ENCODE peak calls at places on chromosomes 12 and 14, in ten cellular contexts. One of them, this sample, is unnamed.

GRCh38 chr12:106188249-106188648 is 49.5 kb upstream of the NUAK1 start:
- ATAC-seq in sciatic nerve: peak
- ATAC-seq in foreskin keratinocyte: no peak
- ATAC-seq in WTC11: peak
- ATAC-seq in CD8-positive, alpha-beta T cell: no peak
- ATAC-seq in heart right ventricle: no peak
- ATAC-seq in left lung: no peak
- ATAC-seq in HCT116: no peak
- ATAC-seq in left cardiac atrium: no peak
- ATAC-seq in Right ventricle myocardium superior: no peak
- ATAC-seq in this sample: no peak

GRCh38 chr12:107057071-107057834 is 36.1 kb downstream of the CRY1 start:
- ATAC-seq in sciatic nerve: no peak
- ATAC-seq in foreskin keratinocyte: peak
- ATAC-seq in WTC11: no peak
- ATAC-seq in CD8-positive, alpha-beta T cell: no peak
- ATAC-seq in heart right ventricle: no peak
- ATAC-seq in left lung: peak
- ATAC-seq in HCT116: no peak
- ATAC-seq in left cardiac atrium: no peak
- ATAC-seq in Right ventricle myocardium superior: no peak
- ATAC-seq in this sample: no peak

GRCh38 chr12:132461526-132461925 is 28.4 kb upstream of the FBRSL1 start:
- ATAC-seq in sciatic nerve: no peak
- ATAC-seq in foreskin keratinocyte: no peak
- ATAC-seq in WTC11: no peak
- ATAC-seq in CD8-positive, alpha-beta T cell: no peak
- ATAC-seq in heart right ventricle: no peak
- ATAC-seq in left lung: no peak
- ATAC-seq in HCT116: no peak
- ATAC-seq in left cardiac atrium: no peak
- ATAC-seq in Right ventricle myocardium superior: no peak
- ATAC-seq in this sample: no peak

GRCh38 chr12:3293446-3294161 is 197.4 kb upstream of the PRMT8 start:
- ATAC-seq in sciatic nerve: no peak
- ATAC-seq in foreskin keratinocyte: peak
- ATAC-seq in WTC11: no peak
- ATAC-seq in CD8-positive, alpha-beta T cell: no peak
- ATAC-seq in heart right ventricle: no peak
- ATAC-seq in left lung: no peak
- ATAC-seq in HCT116: peak
- ATAC-seq in left cardiac atrium: peak
- ATAC-seq in Right ventricle myocardium superior: peak
- ATAC-seq in this sample: no peak

GRCh38 chr12:76038176-76038575 is 6.6 kb upstream of the PHLDA1 start:
- ATAC-seq in sciatic nerve: no peak
- ATAC-seq in foreskin keratinocyte: no peak
- ATAC-seq in WTC11: no peak
- ATAC-seq in CD8-positive, alpha-beta T cell: no peak
- ATAC-seq in heart right ventricle: no peak
- ATAC-seq in left lung: no peak
- ATAC-seq in HCT116: no peak
- ATAC-seq in left cardiac atrium: no peak
- ATAC-seq in Right ventricle myocardium superior: no peak
- ATAC-seq in this sample: no peak

GRCh38 chr14:86838363-86838762 is 1154.6 kb downstream of the GALC start:
- ATAC-seq in sciatic nerve: no peak
- ATAC-seq in foreskin keratinocyte: peak
- ATAC-seq in WTC11: no peak
- ATAC-seq in CD8-positive, alpha-beta T cell: no peak
- ATAC-seq in heart right ventricle: no peak
- ATAC-seq in left lung: no peak
- ATAC-seq in HCT116: no peak
- ATAC-seq in left cardiac atrium: no peak
- ATAC-seq in Right ventricle myocardium superior: no peak
- ATAC-seq in this sample: no peak

GRCh38 chr12:108377260-108377659 is 38.1 kb upstream of the CMKLR1 start:
- ATAC-seq in sciatic nerve: no peak
- ATAC-seq in foreskin keratinocyte: no peak
- ATAC-seq in WTC11: no peak
- ATAC-seq in CD8-positive, alpha-beta T cell: no peak
- ATAC-seq in heart right ventricle: no peak
- ATAC-seq in left lung: no peak
- ATAC-seq in HCT116: no peak
- ATAC-seq in left cardiac atrium: no peak
- ATAC-seq in Right ventricle myocardium superior: no peak
- ATAC-seq in this sample: no peak

GRCh38 chr12:124461241-124461673 is 106.2 kb downstream of the NCOR2 start:
- ATAC-seq in sciatic nerve: no peak
- ATAC-seq in foreskin keratinocyte: no peak
- ATAC-seq in WTC11: no peak
- ATAC-seq in CD8-positive, alpha-beta T cell: no peak
- ATAC-seq in heart right ventricle: no peak
- ATAC-seq in left lung: no peak
- ATAC-seq in HCT116: no peak
- ATAC-seq in left cardiac atrium: no peak
- ATAC-seq in Right ventricle myocardium superior: no peak
- ATAC-seq in this sample: no peak

GRCh38 chr14:47278233-47278842 is 397.1 kb downstream of the MDGA2 start:
- ATAC-seq in sciatic nerve: peak
- ATAC-seq in foreskin keratinocyte: peak
- ATAC-seq in WTC11: peak
- ATAC-seq in CD8-positive, alpha-beta T cell: no peak
- ATAC-seq in heart right ventricle: no peak
- ATAC-seq in left lung: peak
- ATAC-seq in HCT116: peak
- ATAC-seq in left cardiac atrium: no peak
- ATAC-seq in Right ventricle myocardium superior: no peak
- ATAC-seq in this sample: no peak

GRCh38 chr12:15049456-15050153 is 76.8 kb downstream of the PDE6H start:
- ATAC-seq in sciatic nerve: no peak
- ATAC-seq in foreskin keratinocyte: no peak
- ATAC-seq in WTC11: no peak
- ATAC-seq in CD8-positive, alpha-beta T cell: no peak
- ATAC-seq in heart right ventricle: no peak
- ATAC-seq in left lung: no peak
- ATAC-seq in HCT116: no peak
- ATAC-seq in left cardiac atrium: no peak
- ATAC-seq in Right ventricle myocardium superior: no peak
- ATAC-seq in this sample: no peak

GRCh38 chr14:90416649-90417237 is 19.9 kb downstream of the CALM1 start:
- ATAC-seq in sciatic nerve: no peak
- ATAC-seq in foreskin keratinocyte: no peak
- ATAC-seq in WTC11: no peak
- ATAC-seq in CD8-positive, alpha-beta T cell: no peak
- ATAC-seq in heart right ventricle: no peak
- ATAC-seq in left lung: no peak
- ATAC-seq in HCT116: no peak
- ATAC-seq in left cardiac atrium: no peak
- ATAC-seq in Right ventricle myocardium superior: no peak
- ATAC-seq in this sample: no peak

GRCh38 chr12:10140001-10140400 is 10.0 kb upstream of the CLEC7A start:
- ATAC-seq in sciatic nerve: peak
- ATAC-seq in foreskin keratinocyte: peak
- ATAC-seq in WTC11: peak
- ATAC-seq in CD8-positive, alpha-beta T cell: peak
- ATAC-seq in heart right ventricle: peak
- ATAC-seq in left lung: peak
- ATAC-seq in HCT116: peak
- ATAC-seq in left cardiac atrium: peak
- ATAC-seq in Right ventricle myocardium superior: peak
- ATAC-seq in this sample: no peak

GRCh38 chr12:89346741-89347324 is 5.5 kb downstream of the DUSP6 start:
- ATAC-seq in sciatic nerve: peak
- ATAC-seq in foreskin keratinocyte: no peak
- ATAC-seq in WTC11: peak
- ATAC-seq in CD8-positive, alpha-beta T cell: no peak
- ATAC-seq in heart right ventricle: peak
- ATAC-seq in left lung: peak
- ATAC-seq in HCT116: peak
- ATAC-seq in left cardiac atrium: peak
- ATAC-seq in Right ventricle myocardium superior: peak
- ATAC-seq in this sample: peak

GRCh38 chr12:81800298-81801148 is 41.4 kb upstream of the PPFIA2 start:
- ATAC-seq in sciatic nerve: peak
- ATAC-seq in foreskin keratinocyte: no peak
- ATAC-seq in WTC11: peak
- ATAC-seq in CD8-positive, alpha-beta T cell: no peak
- ATAC-seq in heart right ventricle: peak
- ATAC-seq in left lung: peak
- ATAC-seq in HCT116: no peak
- ATAC-seq in left cardiac atrium: peak
- ATAC-seq in Right ventricle myocardium superior: no peak
- ATAC-seq in this sample: peak

GRCh38 chr14:36781897-36782296 is 120.2 kb downstream of the PAX9 start:
- ATAC-seq in sciatic nerve: no peak
- ATAC-seq in foreskin keratinocyte: no peak
- ATAC-seq in WTC11: no peak
- ATAC-seq in CD8-positive, alpha-beta T cell: no peak
- ATAC-seq in heart right ventricle: no peak
- ATAC-seq in left lung: no peak
- ATAC-seq in HCT116: no peak
- ATAC-seq in left cardiac atrium: no peak
- ATAC-seq in Right ventricle myocardium superior: no peak
- ATAC-seq in this sample: no peak

GRCh38 chr14:37021406-37021805 is 151.0 kb downstream of the SLC25A21 start:
- ATAC-seq in sciatic nerve: no peak
- ATAC-seq in foreskin keratinocyte: no peak
- ATAC-seq in WTC11: no peak
- ATAC-seq in CD8-positive, alpha-beta T cell: no peak
- ATAC-seq in heart right ventricle: no peak
- ATAC-seq in left lung: no peak
- ATAC-seq in HCT116: no peak
- ATAC-seq in left cardiac atrium: no peak
- ATAC-seq in Right ventricle myocardium superior: no peak
- ATAC-seq in this sample: no peak

GRCh38 chr12:124862768-124863408 is 776 bp downstream of the SCARB1 start:
- ATAC-seq in sciatic nerve: peak
- ATAC-seq in foreskin keratinocyte: peak
- ATAC-seq in WTC11: peak
- ATAC-seq in CD8-positive, alpha-beta T cell: peak
- ATAC-seq in heart right ventricle: peak
- ATAC-seq in left lung: peak
- ATAC-seq in HCT116: peak
- ATAC-seq in left cardiac atrium: peak
- ATAC-seq in Right ventricle myocardium superior: peak
- ATAC-seq in this sample: peak

GRCh38 chr12:64598831-64599230 is 11.5 kb upstream of the RASSF3 start:
- ATAC-seq in sciatic nerve: no peak
- ATAC-seq in foreskin keratinocyte: no peak
- ATAC-seq in WTC11: no peak
- ATAC-seq in CD8-positive, alpha-beta T cell: peak
- ATAC-seq in heart right ventricle: no peak
- ATAC-seq in left lung: no peak
- ATAC-seq in HCT116: no peak
- ATAC-seq in left cardiac atrium: no peak
- ATAC-seq in Right ventricle myocardium superior: no peak
- ATAC-seq in this sample: no peak

GRCh38 chr12:98403385-98403784 is 112.0 kb upstream of the TMPO start:
- ATAC-seq in sciatic nerve: no peak
- ATAC-seq in foreskin keratinocyte: no peak
- ATAC-seq in WTC11: no peak
- ATAC-seq in CD8-positive, alpha-beta T cell: no peak
- ATAC-seq in heart right ventricle: no peak
- ATAC-seq in left lung: no peak
- ATAC-seq in HCT116: no peak
- ATAC-seq in left cardiac atrium: no peak
- ATAC-seq in Right ventricle myocardium superior: no peak
- ATAC-seq in this sample: no peak